ENCODE peak calls at places on chromosomes 11 and 22, in four cellular contexts. X is islet precursor cell, N is suprapubic skin, L is hypothalamus. I is an unnamed sample.

GRCh38 chr11:84899134-84899533 is 728.0 kb downstream of the DLG2 start:
- DNase-seq in X (no peak), L (no peak), N (no peak), I (no peak)

GRCh38 chr11:10561043-10561818 is 7.2 kb downstream of the LYVE1 start:
- DNase-seq in X (no peak), N (no peak), L (no peak), I (no peak)

GRCh38 chr11:118212131-118212725 is 12.6 kb downstream of the JAML start:
- DNase-seq in L (no peak), N (no peak), X (peak), I (no peak)

GRCh38 chr11:134538793-134539192 is 126.8 kb upstream of the B3GAT1 start:
- DNase-seq in X (no peak), L (no peak), N (peak), I (no peak)

GRCh38 chr11:79160786-79161403 is 279.9 kb downstream of the TENM4 start:
- DNase-seq in N (no peak), L (no peak), X (peak), I (no peak)

GRCh38 chr11:108278546-108278945 is 55.7 kb downstream of the ATM start:
- DNase-seq in L (no peak), X (no peak), N (no peak), I (no peak)

GRCh38 chr11:124867700-124868099 is 2.5 kb downstream of the ROBO3 start:
- DNase-seq in N (no peak), L (peak), X (peak), I (no peak)

GRCh38 chr11:64804346-64805210 is 1.6 kb upstream of the MAP4K2 start:
- DNase-seq in N (peak), L (no peak), X (no peak), I (no peak)

GRCh38 chr11:73323464-73323863 is 15.4 kb downstream of the ARHGEF17 start:
- DNase-seq in X (peak), N (peak), L (no peak), I (peak)

GRCh38 chr11:1842149-1843097 is 3.6 kb downstream of the TNNI2 start:
- DNase-seq in X (no peak), N (no peak), L (no peak), I (peak)

GRCh38 chr22:38027487-38027886 is 29.7 kb upstream of the PICK1 start:
- DNase-seq in N (no peak), X (no peak), L (peak), I (no peak)

GRCh38 chr11:85682330-85683305 is 3.4 kb downstream of the CCDC89 start:
- DNase-seq in X (no peak), N (peak), L (peak), I (peak)

GRCh38 chr11:17063171-17064002 is 14.1 kb downstream of the RPS13 start:
- DNase-seq in N (no peak), X (peak), L (peak), I (peak)

GRCh38 chr11:34899633-34900016 is 16.6 kb downstream of the APIP start:
- DNase-seq in L (no peak), X (no peak), N (no peak), I (no peak)

GRCh38 chr11:35114901-35115687 is 23.9 kb upstream of the CD44 start:
- DNase-seq in L (no peak), N (no peak), X (no peak), I (no peak)

GRCh38 chr22:20488946-20489345 is 6.6 kb downstream of the KLHL22 start:
- DNase-seq in L (no peak), N (no peak), X (no peak), I (no peak)

GRCh38 chr11:69102732-69103615 is 52.8 kb upstream of the SMIM38 start:
- DNase-seq in X (no peak), N (no peak), L (no peak), I (no peak)

GRCh38 chr11:64428685-64429084 is 69.7 kb downstream of the RPS6KA4 start:
- DNase-seq in N (no peak), L (no peak), X (peak), I (no peak)

GRCh38 chr11:61542024-61542461 is 33.5 kb downstream of the LRRC10B start:
- DNase-seq in X (no peak), L (no peak), N (no peak), I (no peak)

GRCh38 chr22:48052621-48052890 is 1290.1 kb downstream of the TBC1D22A start:
- DNase-seq in N (no peak), X (no peak), L (no peak), I (no peak)

GRCh38 chr11:8610532-8611116 is 16.6 kb upstream of the STK33 start:
- DNase-seq in N (no peak), X (no peak), L (peak), I (no peak)

GRCh38 chr11:29321293-29322132 is 695.3 kb downstream of the KCNA4 start:
- DNase-seq in X (no peak), L (no peak), N (no peak), I (no peak)

GRCh38 chr22:46561435-46561905 is 24.1 kb upstream of the CELSR1 start:
- DNase-seq in X (no peak), L (peak), N (peak), I (no peak)

GRCh38 chr11:130604606-130605005 is 156.2 kb downstream of the ADAMTS15 start:
- DNase-seq in N (no peak), L (no peak), X (no peak), I (no peak)

GRCh38 chr11:102260241-102260640 is 57.0 kb upstream of the BIRC3 start:
- DNase-seq in N (no peak), L (no peak), X (no peak), I (no peak)

GRCh38 chr11:64489831-64490441 is 101.1 kb upstream of the SLC22A12 start:
- DNase-seq in N (no peak), L (peak), X (peak), I (peak)

GRCh38 chr11:114291847-114292680 is 4.1 kb upstream of the NNMT start:
- DNase-seq in N (no peak), X (no peak), L (no peak), I (no peak)

GRCh38 chr22:44225091-44225689 is 44.5 kb downstream of the PARVG start:
- DNase-seq in L (no peak), X (no peak), N (no peak), I (no peak)

I was measured in heart left ventricle.